ENCODE peak calls at places on chromosomes 7 and 10, in four cellular contexts. M, S, Y and K are unnamed samples.
A peak's percentile ranks its signal among the peaks of the same experiment; 100 is the strongest.

GRCh38 chr10:98038333-98038732 is 7.9 kb upstream of the CRTAC1 start:
- DNase-seq in M (peak; percentile 76), S (no peak), Y (no peak), K (no peak)

GRCh38 chr10:61815505-61815904 is 86.0 kb upstream of the ARID5B start:
- DNase-seq in M (no peak), S (no peak), Y (no peak), K (no peak)

GRCh38 chr7:11760372-11760771 is 71.6 kb downstream of the THSD7A start:
- DNase-seq in M (no peak), S (no peak), Y (no peak), K (no peak)

GRCh38 chr10:930415-931325 is 835 bp downstream of the LARP4B start:
- DNase-seq in M (peak; percentile 83), S (peak; percentile 26), Y (peak; percentile 52), K (peak; percentile 27)

GRCh38 chr7:91201731-91202130 is 62.5 kb upstream of the FZD1 start:
- DNase-seq in M (no peak), S (no peak), Y (no peak), K (no peak)

GRCh38 chr7:139948167-139948566 is 114.6 kb downstream of the PARP12 start:
- DNase-seq in M (no peak), S (no peak), Y (no peak), K (no peak)

GRCh38 chr7:34080513-34080912 is 175.2 kb downstream of the BMPER start:
- DNase-seq in M (no peak), S (no peak), Y (no peak), K (no peak)

GRCh38 chr10:90621577-90621976 is 236.3 kb downstream of the HTR7 start:
- DNase-seq in M (no peak), S (no peak), Y (no peak), K (no peak)

GRCh38 chr10:73493781-73494180 is 2.0 kb downstream of the PPP3CB start:
- DNase-seq in M (no peak), S (no peak), Y (no peak), K (peak; percentile 8)

GRCh38 chr10:114239117-114239993 is at the start of gene VWA2:
- DNase-seq in M (peak; percentile 88), S (no peak), Y (no peak), K (no peak)
- H3K4me3 ChIP-seq in M (peak within 1 kb of the TSS; percentile 53), S (no peak within 1 kb of the TSS), Y (no peak within 1 kb of the TSS), K (peak within 1 kb of the TSS; percentile 42)

GRCh38 chr10:51405580-51406367 is 293.6 kb downstream of the CSTF2T start:
- DNase-seq in M (no peak), S (no peak), Y (no peak), K (no peak)
- H3K4me3 ChIP-seq in M (no peak overlapping the region), S (no peak overlapping the region), Y (no peak overlapping the region), K (no peak overlapping the region)

DNA sequence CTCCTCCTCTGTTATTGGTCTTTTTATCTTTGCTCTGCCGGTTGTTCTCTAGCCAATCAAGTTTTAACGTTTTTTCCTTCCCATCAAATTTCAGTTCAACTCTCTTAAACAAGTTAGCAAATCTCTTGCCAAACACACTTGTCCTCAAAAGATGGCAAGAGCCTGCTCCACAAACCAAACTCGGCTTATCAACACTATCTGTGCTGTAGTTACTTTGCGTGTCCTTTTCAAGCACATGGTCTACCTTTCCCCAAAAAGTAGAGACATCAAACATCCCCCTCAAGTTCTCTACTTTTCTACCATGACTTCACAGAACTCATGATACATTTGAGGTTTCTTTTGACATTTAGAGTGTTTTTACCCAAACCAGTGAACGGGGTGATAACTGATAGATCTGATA is 71.2 kb downstream of the OSBPL3 start:
- DNase-seq in M (no peak), S (no peak), Y (no peak), K (no peak)
- H3K4me3 ChIP-seq in M (no peak overlapping the region), S (peak overlapping the region; percentile 89), Y (no peak overlapping the region), K (no peak overlapping the region)

GRCh38 chr10:5549462-5550249 is 24.9 kb downstream of the CALML3 start:
- DNase-seq in M (peak; percentile 30), S (no peak), Y (no peak), K (no peak)

GRCh38 chr10:5546891-5547683 is 22.3 kb downstream of the CALML3 start:
- DNase-seq in M (peak; percentile 73), S (no peak), Y (no peak), K (no peak)

GRCh38 chr10:5547684-5547933 is 22.8 kb downstream of the CALML3 start:
- DNase-seq in M (no peak), S (no peak), Y (no peak), K (no peak)

GRCh38 chr10:5545778-5546710 is 21.3 kb downstream of the CALML3 start:
- DNase-seq in M (peak; percentile 79), S (no peak), Y (no peak), K (no peak)

DNA sequence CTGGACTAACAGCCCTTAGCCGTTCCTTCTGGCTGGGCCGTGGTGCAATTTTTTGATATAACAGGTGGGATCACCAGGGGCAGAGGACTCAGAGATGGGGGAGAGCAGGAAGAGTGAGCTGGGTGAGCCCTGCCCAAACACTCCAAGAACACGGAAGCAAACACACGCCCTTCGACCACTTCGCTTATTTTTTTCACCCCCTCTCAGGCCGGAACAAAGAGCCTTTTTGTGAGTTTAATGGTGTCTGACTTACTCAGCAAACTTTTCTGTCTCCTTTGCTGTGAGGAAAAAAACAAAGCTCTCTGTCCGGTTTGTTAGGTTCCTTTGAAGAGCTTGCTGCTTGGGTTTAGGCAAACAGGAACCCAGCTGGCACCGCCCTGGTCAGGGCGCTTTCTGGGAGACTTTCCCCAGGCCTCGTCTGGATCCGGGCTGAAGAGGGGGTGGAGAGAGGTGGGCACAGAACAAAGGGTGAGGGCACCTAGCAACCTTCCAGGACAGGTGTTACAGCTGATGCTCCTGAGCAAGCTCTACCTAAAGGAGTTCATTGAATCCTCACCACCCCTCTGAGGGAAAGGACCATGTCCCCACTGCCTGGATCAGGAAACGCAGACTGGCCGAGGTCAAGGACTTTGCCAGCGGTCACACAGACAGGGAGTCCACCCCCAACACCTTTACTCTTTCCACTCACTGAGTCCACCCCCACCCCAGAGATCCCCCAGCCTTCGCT is 23.3 kb downstream of the CALML3 start:
- DNase-seq in M (peak; percentile 80), S (no peak), Y (no peak), K (no peak)
- H3K4me3 ChIP-seq in M (peak overlapping the region; percentile 34), S (no peak overlapping the region), Y (no peak overlapping the region), K (no peak overlapping the region)

GRCh38 chr7:96709381-96710228 is at the start of gene SEM1:
- DNase-seq in M (peak; percentile 88), S (peak; percentile 41), Y (peak; percentile 67), K (peak; percentile 57)
- H3K4me3 ChIP-seq in M (peak within 1 kb of the TSS; percentile 65), S (peak within 1 kb of the TSS; percentile 95), Y (peak within 1 kb of the TSS; percentile 87), K (peak within 1 kb of the TSS; percentile 91)

GRCh38 chr10:110005716-110006115 is 2.1 kb upstream of the ADD3 start:
- DNase-seq in M (no peak), S (no peak), Y (no peak), K (no peak)
- H3K4me3 ChIP-seq in M (peak overlapping the region; percentile 93), S (no peak overlapping the region), Y (no peak overlapping the region), K (peak overlapping the region; percentile 30)